ENCODE peak calls at places on chromosomes 16 and 17, in nine cellular contexts. One of them, this sample, is unnamed. For H3K4me1, the result is how much of the 10 kb centered on the place peaks cover.

GRCh38 chr17:57603978-57604377 is 141.1 kb downstream of the CCDC182 start:
- DNase-seq in PC-9: no peak
- DNase-seq in thoracic aorta: no peak
- DNase-seq in OCI-LY7: peak
- DNase-seq in breast epithelium: peak
- DNase-seq in sigmoid colon: no peak
- DNase-seq in PC-3: no peak
- DNase-seq in heart left ventricle: no peak
- DNase-seq in transverse colon: peak
- DNase-seq in this sample: no peak

GRCh38 chr17:59266748-59267147 is 46.4 kb downstream of the GDPD1 start:
- DNase-seq in PC-9: no peak
- DNase-seq in thoracic aorta: no peak
- DNase-seq in OCI-LY7: no peak
- DNase-seq in breast epithelium: no peak
- DNase-seq in sigmoid colon: no peak
- DNase-seq in PC-3: no peak
- DNase-seq in heart left ventricle: no peak
- DNase-seq in transverse colon: no peak
- DNase-seq in this sample: no peak

GRCh38 chr16:57648125-57648524 is 19.7 kb downstream of the ADGRG1 start:
- DNase-seq in PC-9: no peak
- DNase-seq in thoracic aorta: no peak
- DNase-seq in OCI-LY7: no peak
- DNase-seq in breast epithelium: no peak
- DNase-seq in sigmoid colon: no peak
- DNase-seq in PC-3: no peak
- DNase-seq in heart left ventricle: no peak
- DNase-seq in transverse colon: no peak
- DNase-seq in this sample: no peak

GRCh38 chr16:50265260-50265659 is 1.1 kb upstream of the ADCY7 start:
- DNase-seq in PC-9: no peak
- DNase-seq in thoracic aorta: no peak
- DNase-seq in OCI-LY7: peak
- DNase-seq in breast epithelium: no peak
- DNase-seq in sigmoid colon: peak
- DNase-seq in PC-3: peak
- DNase-seq in heart left ventricle: no peak
- DNase-seq in transverse colon: peak
- DNase-seq in this sample: no peak

GRCh38 chr16:15966420-15967222 is 17.2 kb downstream of the ABCC1 start:
- DNase-seq in PC-9: peak
- DNase-seq in thoracic aorta: no peak
- DNase-seq in OCI-LY7: no peak
- DNase-seq in breast epithelium: no peak
- DNase-seq in sigmoid colon: no peak
- DNase-seq in PC-3: peak
- DNase-seq in heart left ventricle: no peak
- DNase-seq in transverse colon: no peak
- DNase-seq in this sample: no peak

GRCh38 chr16:65071371-65072311 is 50.2 kb downstream of the CDH11 start:
- DNase-seq in PC-9: no peak
- DNase-seq in thoracic aorta: peak
- DNase-seq in OCI-LY7: no peak
- DNase-seq in breast epithelium: no peak
- DNase-seq in sigmoid colon: peak
- DNase-seq in PC-3: peak
- DNase-seq in heart left ventricle: peak
- DNase-seq in transverse colon: peak
- DNase-seq in this sample: no peak

GRCh38 chr16:10421596-10421995 is 35.7 kb downstream of the ATF7IP2 start:
- DNase-seq in PC-9: no peak
- DNase-seq in thoracic aorta: no peak
- DNase-seq in OCI-LY7: no peak
- DNase-seq in breast epithelium: no peak
- DNase-seq in sigmoid colon: no peak
- DNase-seq in PC-3: no peak
- DNase-seq in heart left ventricle: no peak
- DNase-seq in transverse colon: no peak
- DNase-seq in this sample: no peak

GRCh38 chr16:29736764-29737163 is 9.0 kb downstream of the C16orf54 start:
- DNase-seq in PC-9: no peak
- DNase-seq in thoracic aorta: no peak
- DNase-seq in OCI-LY7: no peak
- DNase-seq in breast epithelium: no peak
- DNase-seq in sigmoid colon: no peak
- DNase-seq in PC-3: no peak
- DNase-seq in heart left ventricle: no peak
- DNase-seq in transverse colon: peak
- DNase-seq in this sample: no peak

GRCh38 chr16:724188-725040 is 1.8 kb downstream of the CCDC78 start:
- DNase-seq in PC-9: no peak
- DNase-seq in thoracic aorta: no peak
- DNase-seq in OCI-LY7: no peak
- DNase-seq in breast epithelium: no peak
- DNase-seq in sigmoid colon: no peak
- DNase-seq in PC-3: no peak
- DNase-seq in heart left ventricle: no peak
- DNase-seq in transverse colon: no peak
- DNase-seq in this sample: no peak

GRCh38 chr17:28878981-28879380 is 18.6 kb downstream of the FLOT2 start:
- DNase-seq in PC-9: peak
- DNase-seq in thoracic aorta: no peak
- DNase-seq in OCI-LY7: peak
- DNase-seq in breast epithelium: no peak
- DNase-seq in sigmoid colon: no peak
- DNase-seq in PC-3: peak
- DNase-seq in heart left ventricle: no peak
- DNase-seq in transverse colon: no peak
- DNase-seq in this sample: no peak

GRCh38 chr16:77171750-77172635 is 19.0 kb upstream of the MON1B start:
- DNase-seq in PC-9: peak
- DNase-seq in thoracic aorta: no peak
- DNase-seq in OCI-LY7: peak
- DNase-seq in breast epithelium: no peak
- DNase-seq in sigmoid colon: no peak
- DNase-seq in PC-3: peak
- DNase-seq in heart left ventricle: no peak
- DNase-seq in transverse colon: no peak
- DNase-seq in this sample: no peak

GRCh38 chr17:36942031-36942599 is 4.8 kb downstream of the LHX1 start:
- DNase-seq in PC-9: no peak
- DNase-seq in thoracic aorta: no peak
- DNase-seq in OCI-LY7: no peak
- DNase-seq in breast epithelium: no peak
- DNase-seq in sigmoid colon: no peak
- DNase-seq in PC-3: no peak
- DNase-seq in heart left ventricle: no peak
- DNase-seq in transverse colon: no peak
- DNase-seq in this sample: no peak

GRCh38 chr17:62760888-62761267 is 47.2 kb downstream of the MARCHF10 start:
- DNase-seq in PC-9: no peak
- DNase-seq in thoracic aorta: no peak
- DNase-seq in OCI-LY7: no peak
- DNase-seq in breast epithelium: no peak
- DNase-seq in sigmoid colon: no peak
- DNase-seq in PC-3: peak
- DNase-seq in heart left ventricle: no peak
- DNase-seq in transverse colon: no peak
- DNase-seq in this sample: no peak

GRCh38 chr17:75652934-75653549 is 13.9 kb downstream of the RECQL5 start:
- DNase-seq in PC-9: peak
- DNase-seq in thoracic aorta: no peak
- DNase-seq in OCI-LY7: peak
- DNase-seq in breast epithelium: no peak
- DNase-seq in sigmoid colon: peak
- DNase-seq in PC-3: peak
- DNase-seq in heart left ventricle: no peak
- DNase-seq in transverse colon: no peak
- DNase-seq in this sample: no peak

GRCh38 chr17:42832934-42833770 is at the start of gene PSME3:
- DNase-seq in PC-9: peak
- DNase-seq in thoracic aorta: peak
- DNase-seq in OCI-LY7: peak
- DNase-seq in breast epithelium: peak
- DNase-seq in sigmoid colon: peak
- DNase-seq in PC-3: peak
- DNase-seq in heart left ventricle: peak
- DNase-seq in transverse colon: peak
- DNase-seq in this sample: peak
- TF ChIP-seq CTCF in PC-9: no peak
- TF ChIP-seq CTCF in thoracic aorta: no peak
- TF ChIP-seq CTCF in OCI-LY7: no peak
- TF ChIP-seq CTCF in breast epithelium: no peak
- TF ChIP-seq CTCF in sigmoid colon: no peak
- TF ChIP-seq CTCF in PC-3: no peak
- TF ChIP-seq CTCF in heart left ventricle: peak
- TF ChIP-seq CTCF in transverse colon: no peak
- TF ChIP-seq CTCF in this sample: no peak

GRCh38 chr16:85628651-85629050 is 15.5 kb downstream of the GSE1 start:
- DNase-seq in PC-9: no peak
- DNase-seq in thoracic aorta: no peak
- DNase-seq in OCI-LY7: peak
- DNase-seq in breast epithelium: no peak
- DNase-seq in sigmoid colon: no peak
- DNase-seq in PC-3: no peak
- DNase-seq in heart left ventricle: no peak
- DNase-seq in transverse colon: no peak
- DNase-seq in this sample: no peak
- H3K4me1 ChIP-seq in PC-9: under half
- H3K4me1 ChIP-seq in thoracic aorta: under half
- H3K4me1 ChIP-seq in OCI-LY7: under half
- H3K4me1 ChIP-seq in breast epithelium: under half
- H3K4me1 ChIP-seq in sigmoid colon: under half
- H3K4me1 ChIP-seq in PC-3: under half
- H3K4me1 ChIP-seq in heart left ventricle: under half
- H3K4me1 ChIP-seq in transverse colon: under half
- H3K4me1 ChIP-seq in this sample: under half

GRCh38 chr17:19260958-19261357 is 23.8 kb downstream of the EPN2 start:
- DNase-seq in PC-9: no peak
- DNase-seq in thoracic aorta: no peak
- DNase-seq in OCI-LY7: no peak
- DNase-seq in breast epithelium: no peak
- DNase-seq in sigmoid colon: peak
- DNase-seq in PC-3: peak
- DNase-seq in heart left ventricle: peak
- DNase-seq in transverse colon: no peak
- DNase-seq in this sample: no peak
- TF ChIP-seq CTCF in PC-9: peak
- TF ChIP-seq CTCF in thoracic aorta: no peak
- TF ChIP-seq CTCF in OCI-LY7: no peak
- TF ChIP-seq CTCF in breast epithelium: no peak
- TF ChIP-seq CTCF in sigmoid colon: peak
- TF ChIP-seq CTCF in PC-3: peak
- TF ChIP-seq CTCF in heart left ventricle: no peak
- TF ChIP-seq CTCF in transverse colon: no peak
- TF ChIP-seq CTCF in this sample: no peak

DNA sequence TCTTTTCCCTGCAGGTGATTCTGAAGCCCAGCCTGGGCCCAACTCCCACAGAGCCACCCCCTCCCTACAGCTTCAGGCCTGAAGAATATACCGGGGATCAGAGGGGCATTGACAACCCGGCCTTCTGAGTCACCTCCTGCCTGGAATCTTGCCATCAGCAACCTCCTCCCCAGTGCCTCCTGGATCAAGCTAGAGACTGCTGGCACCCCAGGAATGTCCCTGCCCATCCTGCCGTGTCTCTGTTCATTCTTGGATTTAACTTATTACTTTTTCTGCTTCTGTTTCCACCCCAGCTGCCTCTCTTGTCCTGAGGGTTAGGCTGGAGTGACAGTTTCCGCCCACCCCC is 4.9 kb downstream of the TMEM92 start:
- DNase-seq in PC-9: peak
- DNase-seq in thoracic aorta: no peak
- DNase-seq in OCI-LY7: no peak
- DNase-seq in breast epithelium: no peak
- DNase-seq in sigmoid colon: no peak
- DNase-seq in PC-3: peak
- DNase-seq in heart left ventricle: no peak
- DNase-seq in transverse colon: no peak
- DNase-seq in this sample: no peak
- H3K4me1 ChIP-seq in PC-9: half or more
- H3K4me1 ChIP-seq in thoracic aorta: under half
- H3K4me1 ChIP-seq in OCI-LY7: under half
- H3K4me1 ChIP-seq in breast epithelium: under half
- H3K4me1 ChIP-seq in sigmoid colon: under half
- H3K4me1 ChIP-seq in PC-3: half or more
- H3K4me1 ChIP-seq in heart left ventricle: under half
- H3K4me1 ChIP-seq in transverse colon: under half
- H3K4me1 ChIP-seq in this sample: under half

GRCh38 chr16:20004931-20005330 is 68.8 kb downstream of the GPR139 start:
- DNase-seq in PC-9: no peak
- DNase-seq in thoracic aorta: no peak
- DNase-seq in OCI-LY7: no peak
- DNase-seq in breast epithelium: no peak
- DNase-seq in sigmoid colon: no peak
- DNase-seq in PC-3: no peak
- DNase-seq in heart left ventricle: no peak
- DNase-seq in transverse colon: no peak
- DNase-seq in this sample: no peak
- TF ChIP-seq CTCF in PC-9: no peak
- TF ChIP-seq CTCF in thoracic aorta: no peak
- TF ChIP-seq CTCF in OCI-LY7: peak
- TF ChIP-seq CTCF in breast epithelium: no peak
- TF ChIP-seq CTCF in sigmoid colon: no peak
- TF ChIP-seq CTCF in PC-3: peak
- TF ChIP-seq CTCF in heart left ventricle: no peak
- TF ChIP-seq CTCF in transverse colon: no peak
- TF ChIP-seq CTCF in this sample: no peak

GRCh38 chr17:7579839-7580630 is 597 bp downstream of the CD68 start:
- DNase-seq in PC-9: no peak
- DNase-seq in thoracic aorta: no peak
- DNase-seq in OCI-LY7: peak
- DNase-seq in breast epithelium: no peak
- DNase-seq in sigmoid colon: no peak
- DNase-seq in PC-3: no peak
- DNase-seq in heart left ventricle: peak
- DNase-seq in transverse colon: no peak
- DNase-seq in this sample: no peak
- H3K4me1 ChIP-seq in PC-9: half or more
- H3K4me1 ChIP-seq in thoracic aorta: half or more
- H3K4me1 ChIP-seq in OCI-LY7: half or more
- H3K4me1 ChIP-seq in breast epithelium: under half
- H3K4me1 ChIP-seq in sigmoid colon: half or more
- H3K4me1 ChIP-seq in PC-3: half or more
- H3K4me1 ChIP-seq in heart left ventricle: under half
- H3K4me1 ChIP-seq in transverse colon: half or more
- H3K4me1 ChIP-seq in this sample: half or more

DNA sequence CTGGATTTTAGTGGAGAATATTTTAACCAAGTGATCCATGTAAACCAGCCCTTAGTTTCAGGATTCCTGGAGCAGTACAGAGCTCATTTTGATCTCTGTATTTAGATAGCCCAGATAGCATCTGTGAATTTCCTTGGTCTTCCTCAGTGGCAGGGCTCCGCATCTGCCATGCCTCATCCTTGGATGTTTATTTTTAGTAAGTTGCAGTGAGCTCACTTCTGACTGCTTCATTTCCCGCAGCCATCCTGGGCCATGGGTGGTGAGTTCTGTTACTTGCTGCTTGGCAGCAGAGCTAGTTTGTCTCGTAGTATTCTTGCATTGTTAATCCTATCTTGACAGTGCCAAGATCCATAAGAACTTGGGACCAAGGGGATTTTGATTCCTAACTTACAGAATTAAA is 33.7 kb downstream of the IST1 start:
- DNase-seq in PC-9: no peak
- DNase-seq in thoracic aorta: no peak
- DNase-seq in OCI-LY7: no peak
- DNase-seq in breast epithelium: no peak
- DNase-seq in sigmoid colon: peak
- DNase-seq in PC-3: no peak
- DNase-seq in heart left ventricle: peak
- DNase-seq in transverse colon: peak
- DNase-seq in this sample: no peak
- TF ChIP-seq CTCF in PC-9: no peak
- TF ChIP-seq CTCF in thoracic aorta: no peak
- TF ChIP-seq CTCF in OCI-LY7: no peak
- TF ChIP-seq CTCF in breast epithelium: no peak
- TF ChIP-seq CTCF in sigmoid colon: no peak
- TF ChIP-seq CTCF in PC-3: no peak
- TF ChIP-seq CTCF in heart left ventricle: no peak
- TF ChIP-seq CTCF in transverse colon: no peak
- TF ChIP-seq CTCF in this sample: no peak

This sample was measured in right lobe of liver.